ENCODE peak calls at places on chromosomes 16 and 17, in ten cellular contexts. One of them, this sample, is unnamed.

GRCh38 chr16:35180970-35181369 is 1721.6 kb downstream of the TP53TG3F start:
- DNase-seq in AG09319: no peak
- DNase-seq in endothelial cell: no peak
- DNase-seq in CD4-positive, alpha-beta T cell: no peak
- DNase-seq in thoracic aorta: no peak
- DNase-seq in cardiac fibroblast: no peak
- DNase-seq in glutamatergic neuron: no peak
- DNase-seq in progenitor cell of endocrine pancreas: no peak
- DNase-seq in AG10803: no peak
- DNase-seq in Caco-2: no peak
- DNase-seq in this sample: no peak

GRCh38 chr16:22296225-22297113 is 740 bp upstream of the POLR3E start:
- DNase-seq in AG09319: no peak
- DNase-seq in progenitor cell of endocrine pancreas: no peak
- DNase-seq in Caco-2: no peak
- DNase-seq in endothelial cell: no peak
- DNase-seq in glutamatergic neuron: no peak
- DNase-seq in cardiac fibroblast: peak
- DNase-seq in thoracic aorta: no peak
- DNase-seq in CD4-positive, alpha-beta T cell: no peak
- DNase-seq in AG10803: no peak
- DNase-seq in this sample: no peak

GRCh38 chr17:81009124-81009523 is 17.5 kb downstream of the CHMP6 start:
- DNase-seq in cardiac fibroblast: no peak
- DNase-seq in progenitor cell of endocrine pancreas: no peak
- DNase-seq in AG09319: no peak
- DNase-seq in glutamatergic neuron: no peak
- DNase-seq in thoracic aorta: no peak
- DNase-seq in endothelial cell: no peak
- DNase-seq in Caco-2: no peak
- DNase-seq in CD4-positive, alpha-beta T cell: no peak
- DNase-seq in AG10803: no peak
- DNase-seq in this sample: no peak

GRCh38 chr17:26792486-26792885 is 501.4 kb upstream of the WSB1 start:
- DNase-seq in CD4-positive, alpha-beta T cell: no peak
- DNase-seq in progenitor cell of endocrine pancreas: no peak
- DNase-seq in cardiac fibroblast: peak
- DNase-seq in Caco-2: no peak
- DNase-seq in AG09319: no peak
- DNase-seq in AG10803: peak
- DNase-seq in endothelial cell: no peak
- DNase-seq in thoracic aorta: no peak
- DNase-seq in glutamatergic neuron: no peak
- DNase-seq in this sample: no peak

GRCh38 chr16:59356709-59357108 is 622.6 kb upstream of the GOT2 start:
- DNase-seq in glutamatergic neuron: no peak
- DNase-seq in thoracic aorta: no peak
- DNase-seq in AG10803: no peak
- DNase-seq in cardiac fibroblast: no peak
- DNase-seq in AG09319: no peak
- DNase-seq in CD4-positive, alpha-beta T cell: no peak
- DNase-seq in endothelial cell: no peak
- DNase-seq in progenitor cell of endocrine pancreas: no peak
- DNase-seq in Caco-2: no peak
- DNase-seq in this sample: no peak

GRCh38 chr16:81928975-81929374 is 82.3 kb downstream of the SDR42E1 start:
- DNase-seq in AG10803: no peak
- DNase-seq in glutamatergic neuron: no peak
- DNase-seq in Caco-2: no peak
- DNase-seq in thoracic aorta: no peak
- DNase-seq in cardiac fibroblast: no peak
- DNase-seq in CD4-positive, alpha-beta T cell: no peak
- DNase-seq in progenitor cell of endocrine pancreas: no peak
- DNase-seq in endothelial cell: no peak
- DNase-seq in AG09319: no peak
- DNase-seq in this sample: no peak

GRCh38 chr16:69179255-69180010 is 7.5 kb upstream of the SNTB2 start:
- DNase-seq in glutamatergic neuron: no peak
- DNase-seq in AG09319: peak
- DNase-seq in thoracic aorta: peak
- DNase-seq in AG10803: peak
- DNase-seq in cardiac fibroblast: peak
- DNase-seq in endothelial cell: no peak
- DNase-seq in progenitor cell of endocrine pancreas: no peak
- DNase-seq in CD4-positive, alpha-beta T cell: no peak
- DNase-seq in Caco-2: no peak
- DNase-seq in this sample: no peak

GRCh38 chr16:59259074-59259963 is 525.2 kb upstream of the GOT2 start:
- DNase-seq in progenitor cell of endocrine pancreas: no peak
- DNase-seq in AG09319: no peak
- DNase-seq in glutamatergic neuron: no peak
- DNase-seq in cardiac fibroblast: no peak
- DNase-seq in Caco-2: no peak
- DNase-seq in thoracic aorta: no peak
- DNase-seq in endothelial cell: no peak
- DNase-seq in AG10803: peak
- DNase-seq in CD4-positive, alpha-beta T cell: peak
- DNase-seq in this sample: no peak

GRCh38 chr16:87007907-87008306 is 309.3 kb downstream of the C16orf95 start:
- DNase-seq in CD4-positive, alpha-beta T cell: no peak
- DNase-seq in endothelial cell: no peak
- DNase-seq in Caco-2: no peak
- DNase-seq in thoracic aorta: no peak
- DNase-seq in progenitor cell of endocrine pancreas: no peak
- DNase-seq in AG09319: no peak
- DNase-seq in cardiac fibroblast: no peak
- DNase-seq in glutamatergic neuron: no peak
- DNase-seq in AG10803: no peak
- DNase-seq in this sample: no peak

GRCh38 chr16:87008664-87009063 is 308.5 kb downstream of the C16orf95 start:
- DNase-seq in cardiac fibroblast: no peak
- DNase-seq in AG09319: no peak
- DNase-seq in progenitor cell of endocrine pancreas: no peak
- DNase-seq in endothelial cell: no peak
- DNase-seq in thoracic aorta: no peak
- DNase-seq in CD4-positive, alpha-beta T cell: no peak
- DNase-seq in Caco-2: no peak
- DNase-seq in glutamatergic neuron: no peak
- DNase-seq in AG10803: no peak
- DNase-seq in this sample: no peak

GRCh38 chr16:87003414-87003755 is 313.8 kb downstream of the C16orf95 start:
- DNase-seq in AG09319: no peak
- DNase-seq in cardiac fibroblast: no peak
- DNase-seq in AG10803: no peak
- DNase-seq in CD4-positive, alpha-beta T cell: no peak
- DNase-seq in thoracic aorta: no peak
- DNase-seq in progenitor cell of endocrine pancreas: no peak
- DNase-seq in glutamatergic neuron: no peak
- DNase-seq in Caco-2: no peak
- DNase-seq in endothelial cell: no peak
- DNase-seq in this sample: no peak

GRCh38 chr16:87006021-87006420 is 311.2 kb downstream of the C16orf95 start:
- DNase-seq in progenitor cell of endocrine pancreas: no peak
- DNase-seq in glutamatergic neuron: no peak
- DNase-seq in thoracic aorta: no peak
- DNase-seq in cardiac fibroblast: no peak
- DNase-seq in CD4-positive, alpha-beta T cell: no peak
- DNase-seq in Caco-2: no peak
- DNase-seq in AG10803: no peak
- DNase-seq in AG09319: no peak
- DNase-seq in endothelial cell: no peak
- DNase-seq in this sample: no peak

GRCh38 chr16:87006789-87007745 is 310.1 kb downstream of the C16orf95 start:
- DNase-seq in cardiac fibroblast: no peak
- DNase-seq in endothelial cell: no peak
- DNase-seq in thoracic aorta: no peak
- DNase-seq in Caco-2: no peak
- DNase-seq in AG09319: no peak
- DNase-seq in glutamatergic neuron: peak
- DNase-seq in CD4-positive, alpha-beta T cell: no peak
- DNase-seq in AG10803: no peak
- DNase-seq in progenitor cell of endocrine pancreas: no peak
- DNase-seq in this sample: no peak
- TF ChIP-seq CTCF in cardiac fibroblast: no peak
- TF ChIP-seq CTCF in endothelial cell: no peak
- TF ChIP-seq CTCF in thoracic aorta: no peak
- TF ChIP-seq CTCF in Caco-2: no peak
- TF ChIP-seq CTCF in AG09319: no peak
- TF ChIP-seq CTCF in glutamatergic neuron: no peak
- TF ChIP-seq CTCF in CD4-positive, alpha-beta T cell: no peak
- TF ChIP-seq CTCF in AG10803: no peak
- TF ChIP-seq CTCF in progenitor cell of endocrine pancreas: no peak
- TF ChIP-seq CTCF in this sample: no peak

GRCh38 chr16:49886554-49887121 is 30.7 kb upstream of the ZNF423 start:
- DNase-seq in AG10803: no peak
- DNase-seq in progenitor cell of endocrine pancreas: no peak
- DNase-seq in glutamatergic neuron: no peak
- DNase-seq in CD4-positive, alpha-beta T cell: no peak
- DNase-seq in endothelial cell: no peak
- DNase-seq in cardiac fibroblast: no peak
- DNase-seq in thoracic aorta: no peak
- DNase-seq in Caco-2: no peak
- DNase-seq in AG09319: no peak
- DNase-seq in this sample: no peak

GRCh38 chr16:49889725-49890397 is 33.9 kb upstream of the ZNF423 start:
- DNase-seq in progenitor cell of endocrine pancreas: no peak
- DNase-seq in endothelial cell: no peak
- DNase-seq in cardiac fibroblast: peak
- DNase-seq in CD4-positive, alpha-beta T cell: no peak
- DNase-seq in thoracic aorta: no peak
- DNase-seq in Caco-2: no peak
- DNase-seq in glutamatergic neuron: no peak
- DNase-seq in AG10803: peak
- DNase-seq in AG09319: no peak
- DNase-seq in this sample: no peak

GRCh38 chr16:49890876-49891275 is 35.0 kb upstream of the ZNF423 start:
- DNase-seq in Caco-2: no peak
- DNase-seq in CD4-positive, alpha-beta T cell: peak
- DNase-seq in AG09319: no peak
- DNase-seq in AG10803: no peak
- DNase-seq in progenitor cell of endocrine pancreas: no peak
- DNase-seq in endothelial cell: peak
- DNase-seq in cardiac fibroblast: peak
- DNase-seq in glutamatergic neuron: no peak
- DNase-seq in thoracic aorta: no peak
- DNase-seq in this sample: no peak
- TF ChIP-seq CTCF in Caco-2: peak
- TF ChIP-seq CTCF in CD4-positive, alpha-beta T cell: no peak
- TF ChIP-seq CTCF in AG09319: peak
- TF ChIP-seq CTCF in AG10803: no peak
- TF ChIP-seq CTCF in progenitor cell of endocrine pancreas: peak
- TF ChIP-seq CTCF in endothelial cell: peak
- TF ChIP-seq CTCF in cardiac fibroblast: peak
- TF ChIP-seq CTCF in glutamatergic neuron: no peak
- TF ChIP-seq CTCF in thoracic aorta: no peak
- TF ChIP-seq CTCF in this sample: peak

GRCh38 chr17:69470702-69471101 is 56.2 kb downstream of the MAP2K6 start:
- DNase-seq in endothelial cell: no peak
- DNase-seq in AG09319: no peak
- DNase-seq in AG10803: no peak
- DNase-seq in Caco-2: no peak
- DNase-seq in glutamatergic neuron: no peak
- DNase-seq in thoracic aorta: no peak
- DNase-seq in cardiac fibroblast: no peak
- DNase-seq in CD4-positive, alpha-beta T cell: no peak
- DNase-seq in progenitor cell of endocrine pancreas: no peak
- DNase-seq in this sample: no peak

GRCh38 chr17:69473801-69474170 is 59.3 kb downstream of the MAP2K6 start:
- DNase-seq in glutamatergic neuron: no peak
- DNase-seq in AG09319: no peak
- DNase-seq in cardiac fibroblast: peak
- DNase-seq in progenitor cell of endocrine pancreas: no peak
- DNase-seq in Caco-2: no peak
- DNase-seq in CD4-positive, alpha-beta T cell: no peak
- DNase-seq in endothelial cell: no peak
- DNase-seq in thoracic aorta: no peak
- DNase-seq in AG10803: peak
- DNase-seq in this sample: no peak

GRCh38 chr17:69468211-69468610 is 53.7 kb downstream of the MAP2K6 start:
- DNase-seq in AG09319: no peak
- DNase-seq in AG10803: no peak
- DNase-seq in thoracic aorta: no peak
- DNase-seq in cardiac fibroblast: no peak
- DNase-seq in Caco-2: no peak
- DNase-seq in CD4-positive, alpha-beta T cell: no peak
- DNase-seq in progenitor cell of endocrine pancreas: no peak
- DNase-seq in endothelial cell: no peak
- DNase-seq in glutamatergic neuron: no peak
- DNase-seq in this sample: no peak

GRCh38 chr17:69474171-69474831 is 59.8 kb downstream of the MAP2K6 start:
- DNase-seq in glutamatergic neuron: no peak
- DNase-seq in cardiac fibroblast: no peak
- DNase-seq in AG10803: no peak
- DNase-seq in progenitor cell of endocrine pancreas: no peak
- DNase-seq in endothelial cell: no peak
- DNase-seq in CD4-positive, alpha-beta T cell: no peak
- DNase-seq in AG09319: no peak
- DNase-seq in Caco-2: no peak
- DNase-seq in thoracic aorta: no peak
- DNase-seq in this sample: no peak

GRCh38 chr17:69471406-69471805 is 56.9 kb downstream of the MAP2K6 start:
- DNase-seq in cardiac fibroblast: no peak
- DNase-seq in progenitor cell of endocrine pancreas: no peak
- DNase-seq in AG10803: no peak
- DNase-seq in glutamatergic neuron: no peak
- DNase-seq in endothelial cell: no peak
- DNase-seq in thoracic aorta: no peak
- DNase-seq in Caco-2: no peak
- DNase-seq in CD4-positive, alpha-beta T cell: no peak
- DNase-seq in AG09319: no peak
- DNase-seq in this sample: no peak
- TF ChIP-seq CTCF in cardiac fibroblast: no peak
- TF ChIP-seq CTCF in progenitor cell of endocrine pancreas: no peak
- TF ChIP-seq CTCF in AG10803: no peak
- TF ChIP-seq CTCF in glutamatergic neuron: no peak
- TF ChIP-seq CTCF in endothelial cell: no peak
- TF ChIP-seq CTCF in thoracic aorta: no peak
- TF ChIP-seq CTCF in Caco-2: no peak
- TF ChIP-seq CTCF in CD4-positive, alpha-beta T cell: no peak
- TF ChIP-seq CTCF in AG09319: no peak
- TF ChIP-seq CTCF in this sample: no peak

DNA sequence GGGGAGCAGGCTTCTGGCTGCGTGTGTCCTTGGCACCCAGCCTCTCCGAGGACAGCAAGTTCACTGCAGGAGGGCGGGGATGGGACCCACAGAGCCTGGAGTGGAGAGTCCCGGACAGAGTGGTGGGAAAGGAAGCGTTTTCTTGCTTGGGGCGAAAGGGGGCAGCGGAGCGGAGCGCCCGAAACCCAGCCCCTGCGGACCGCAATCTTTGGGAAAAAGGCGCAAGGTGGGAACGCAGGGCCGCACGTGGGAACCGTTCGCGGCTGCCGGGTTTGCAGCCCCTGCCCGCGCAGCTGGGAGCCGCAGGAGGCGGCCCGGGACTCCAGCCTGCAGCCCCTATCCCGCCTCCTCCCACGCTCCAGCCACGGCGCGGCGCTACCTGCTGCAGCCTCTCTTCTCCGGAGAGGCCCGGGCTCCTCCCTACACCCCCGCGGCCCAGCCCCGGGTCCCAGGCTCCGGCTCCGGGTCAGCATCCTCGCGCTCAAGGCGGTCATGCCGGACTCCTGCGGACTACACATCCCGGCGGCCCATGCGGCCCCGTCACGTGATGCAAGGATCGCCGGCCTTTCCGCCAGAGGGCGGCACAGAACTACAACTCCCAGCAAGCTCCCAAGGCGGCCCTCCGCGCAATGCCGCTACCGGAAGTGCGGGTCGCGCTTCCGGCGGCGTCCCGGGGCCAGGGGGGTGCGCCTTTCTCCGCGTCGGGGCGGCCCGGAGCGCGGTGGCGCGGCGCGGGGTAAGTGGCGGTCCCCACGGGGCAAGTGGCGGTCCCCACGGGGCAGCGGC is at the start of the genes NTHL1 and TSC2:
- DNase-seq in progenitor cell of endocrine pancreas: peak
- DNase-seq in endothelial cell: peak
- DNase-seq in cardiac fibroblast: peak
- DNase-seq in CD4-positive, alpha-beta T cell: peak
- DNase-seq in thoracic aorta: peak
- DNase-seq in glutamatergic neuron: peak
- DNase-seq in Caco-2: peak
- DNase-seq in AG09319: peak
- DNase-seq in AG10803: peak
- DNase-seq in this sample: peak
- TF ChIP-seq CTCF in progenitor cell of endocrine pancreas: peak
- TF ChIP-seq CTCF in endothelial cell: peak
- TF ChIP-seq CTCF in cardiac fibroblast: peak
- TF ChIP-seq CTCF in CD4-positive, alpha-beta T cell: peak
- TF ChIP-seq CTCF in thoracic aorta: peak
- TF ChIP-seq CTCF in glutamatergic neuron: peak
- TF ChIP-seq CTCF in Caco-2: peak
- TF ChIP-seq CTCF in AG09319: peak
- TF ChIP-seq CTCF in AG10803: peak
- TF ChIP-seq CTCF in this sample: no peak